ENCODE peak calls at places on chromosomes 3 and 15, in five cellular contexts. O, B, N, I and U are unnamed samples.

GRCh38 chr15:70023064-70023768 is 74.5 kb downstream of the TLE3 start:
- DNase-seq in O (peak), B (peak), N (no peak), I (no peak), U (peak)

GRCh38 chr15:59948924-59949613 is 55.0 kb upstream of the FOXB1 start:
- DNase-seq in O (no peak), B (no peak), N (no peak), I (no peak), U (no peak)

GRCh38 chr15:70474682-70475438 is 288.5 kb downstream of the UACA start:
- DNase-seq in O (peak), B (peak), N (peak), I (no peak), U (peak)

GRCh38 chr3:72088486-72089025 is 303.6 kb upstream of the PROK2 start:
- DNase-seq in O (no peak), B (no peak), N (no peak), I (no peak), U (no peak)

GRCh38 chr15:25733856-25734679 is 129.1 kb downstream of the ATP10A start:
- DNase-seq in O (no peak), B (no peak), N (no peak), I (no peak), U (no peak)

GRCh38 chr3:18137958-18138357 is 287.2 kb downstream of the SATB1 start:
- DNase-seq in O (no peak), B (no peak), N (no peak), I (no peak), U (no peak)

GRCh38 chr3:59425371-59425770 is 375.5 kb upstream of the CFAP20DC start:
- DNase-seq in O (peak), B (peak), N (no peak), I (no peak), U (peak)

GRCh38 chr15:89203705-89204273 is 17.6 kb downstream of the RLBP1 start:
- DNase-seq in O (no peak), B (peak), N (no peak), I (no peak), U (no peak)

GRCh38 chr15:99993262-99993661 is 260.0 kb upstream of the LYSMD4 start:
- DNase-seq in O (no peak), B (no peak), N (no peak), I (no peak), U (no peak)

GRCh38 chr3:158808697-158809096 is 6.8 kb downstream of the MFSD1 start:
- DNase-seq in O (peak), B (peak), N (no peak), I (no peak), U (peak)

GRCh38 chr3:141448606-141449216 is 38.1 kb upstream of the RASA2 start:
- DNase-seq in O (peak), B (peak), N (no peak), I (no peak), U (peak)

GRCh38 chr3:17535173-17535730 is 207.2 kb downstream of the TBC1D5 start:
- DNase-seq in O (no peak), B (no peak), N (no peak), I (no peak), U (peak)

GRCh38 chr15:83066034-83066760 is 855 bp downstream of the BTBD1 start:
- DNase-seq in O (peak), B (peak), N (no peak), I (no peak), U (peak)

GRCh38 chr15:98774756-98775497 is 126.6 kb downstream of the IGF1R start:
- DNase-seq in O (no peak), B (no peak), N (no peak), I (no peak), U (no peak)

GRCh38 chr15:85615930-85616329 is 178.8 kb downstream of the KLHL25 start:
- DNase-seq in O (peak), B (peak), N (no peak), I (no peak), U (peak)

GRCh38 chr15:84634228-84634837 is 19.8 kb downstream of the WDR73 start:
- DNase-seq in O (no peak), B (no peak), N (no peak), I (no peak), U (no peak)

GRCh38 chr3:151423091-151423490 is 37.8 kb downstream of the IGSF10 start:
- DNase-seq in O (no peak), B (no peak), N (no peak), I (no peak), U (no peak)